ENCODE peak calls at places on chromosomes 12 and 14, in seven cellular contexts. E, H, D, P, V, C and S are unnamed samples.

GRCh38 chr12:105444050-105444808 is 113.7 kb downstream of the C12orf75 start:
- DNase-seq in E (no peak), H (no peak), D (no peak), P (no peak), V (no peak), C (no peak), S (no peak)

GRCh38 chr12:131460516-131460915 is 250.4 kb upstream of the SFSWAP start:
- DNase-seq in E (no peak), H (no peak), D (no peak), P (peak; percentile 4), V (no peak), C (no peak), S (no peak)

GRCh38 chr12:103175625-103176024 is 218.2 kb downstream of the ASCL1 start:
- DNase-seq in E (no peak), H (no peak), D (no peak), P (no peak), V (no peak), C (no peak), S (no peak)

GRCh38 chr14:69318901-69319475 is 59.0 kb downstream of the GALNT16 start:
- DNase-seq in E (no peak), H (no peak), D (no peak), P (no peak), V (no peak), C (no peak), S (no peak)

GRCh38 chr14:59964251-59965007 is 44.5 kb downstream of the LRRC9 start:
- DNase-seq in E (no peak), H (no peak), D (no peak), P (no peak), V (peak; percentile 7), C (no peak), S (no peak)

GRCh38 chr14:92513204-92513965 is at the start of gene RIN3:
- DNase-seq in E (peak; percentile 77), H (peak; percentile 66), D (no peak), P (no peak), V (peak; percentile 69), C (peak; percentile 31), S (no peak)

GRCh38 chr14:68199465-68200145 is 380.0 kb downstream of the RAD51B start:
- DNase-seq in E (peak; percentile 34), H (peak; percentile 16), D (no peak), P (peak; percentile 50), V (no peak), C (peak; percentile 67), S (no peak)

GRCh38 chr12:109999983-110000505 is 814 bp downstream of the ANKRD13A start:
- DNase-seq in E (no peak), H (no peak), D (no peak), P (peak; percentile 35), V (peak; percentile 19), C (peak; percentile 21), S (no peak)

GRCh38 chr12:131860472-131861260 is 32.5 kb downstream of the MMP17 start:
- DNase-seq in E (peak; percentile 61), H (peak; percentile 49), D (no peak), P (peak; percentile 49), V (no peak), C (peak; percentile 21), S (no peak)

GRCh38 chr12:69309461-69309860 is 38.7 kb upstream of the LYZ start:
- DNase-seq in E (no peak), H (no peak), D (no peak), P (no peak), V (no peak), C (no peak), S (no peak)

GRCh38 chr12:104828015-104828414 is 130.1 kb downstream of the SLC41A2 start:
- DNase-seq in E (peak; percentile 56), H (peak; percentile 48), D (no peak), P (no peak), V (no peak), C (no peak), S (no peak)

GRCh38 chr12:75994069-75994740 is 37.4 kb downstream of the PHLDA1 start:
- DNase-seq in E (no peak), H (no peak), D (no peak), P (no peak), V (no peak), C (no peak), S (no peak)

GRCh38 chr12:127060310-127060847 is 1206.6 kb upstream of the TMEM132C start:
- DNase-seq in E (no peak), H (no peak), D (no peak), P (no peak), V (no peak), C (no peak), S (no peak)

GRCh38 chr12:76451528-76451927 is 103.3 kb upstream of the BBS10 start:
- DNase-seq in E (no peak), H (no peak), D (no peak), P (no peak), V (no peak), C (no peak), S (no peak)

GRCh38 chr12:25970082-25970481 is 11.6 kb downstream of the RASSF8 start:
- DNase-seq in E (no peak), H (no peak), D (no peak), P (no peak), V (no peak), C (no peak), S (no peak)

GRCh38 chr12:104747956-104748355 is 210.1 kb downstream of the SLC41A2 start:
- DNase-seq in E (no peak), H (no peak), D (no peak), P (no peak), V (no peak), C (no peak), S (no peak)

GRCh38 chr14:41137741-41138140 is 468.9 kb upstream of the LRFN5 start:
- DNase-seq in E (no peak), H (no peak), D (no peak), P (no peak), V (no peak), C (no peak), S (no peak)

GRCh38 chr12:111417290-111417689 is 11.6 kb downstream of the SH2B3 start:
- DNase-seq in E (no peak), H (no peak), D (no peak), P (no peak), V (no peak), C (no peak), S (no peak)

GRCh38 chr12:104454997-104455396 is 1.8 kb upstream of the CHST11 start:
- DNase-seq in E (no peak), H (no peak), D (no peak), P (no peak), V (no peak), C (no peak), S (no peak)

GRCh38 chr14:55333785-55334485 is 62.7 kb downstream of the FBXO34 start:
- DNase-seq in E (no peak), H (no peak), D (no peak), P (no peak), V (no peak), C (no peak), S (no peak)

GRCh38 chr12:54612216-54612750 is 22.4 kb downstream of the LACRT start:
- DNase-seq in E (no peak), H (no peak), D (no peak), P (no peak), V (no peak), C (no peak), S (no peak)

GRCh38 chr12:20830456-20830855 is 20.0 kb downstream of the SLCO1B3 start:
- DNase-seq in E (no peak), H (no peak), D (no peak), P (no peak), V (no peak), C (no peak), S (no peak)

GRCh38 chr14:100616854-100617714 is 29.9 kb upstream of the BEGAIN start:
- DNase-seq in E (peak; percentile 14), H (no peak), D (no peak), P (no peak), V (no peak), C (no peak), S (no peak)

GRCh38 chr12:95796225-95796981 is 5.8 kb upstream of the NTN4 start:
- DNase-seq in E (no peak), H (no peak), D (no peak), P (no peak), V (no peak), C (no peak), S (no peak)

DNA sequence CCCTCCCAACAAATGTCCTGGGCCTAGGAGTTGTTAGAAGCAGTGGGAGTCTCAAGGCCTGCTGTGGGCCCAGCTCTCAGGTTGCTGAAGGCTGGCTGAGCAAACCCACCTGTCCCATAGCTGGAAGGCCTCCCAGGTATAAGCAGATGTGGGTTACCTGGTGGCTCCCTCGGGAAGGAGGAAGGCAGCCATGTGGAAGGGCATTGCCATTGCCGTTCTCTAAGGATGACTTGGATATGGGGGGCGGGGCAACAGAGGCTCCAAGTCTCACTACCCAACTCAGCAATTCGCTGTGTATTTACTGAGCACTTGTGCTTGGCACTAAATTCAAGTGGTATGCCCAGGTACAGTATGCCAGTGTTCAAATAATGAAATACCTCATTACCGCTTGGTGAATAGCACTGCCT is 23.4 kb downstream of the HSPB8 start:
- DNase-seq in E (no peak), H (no peak), D (no peak), P (no peak), V (no peak), C (no peak), S (no peak)
- H3K27ac ChIP-seq in E (peak overlapping the region; percentile 78), H (no peak overlapping the region), D (peak overlapping the region; percentile 86), P (no peak overlapping the region), V (no peak overlapping the region), C (no peak overlapping the region), S (no peak overlapping the region)

GRCh38 chr12:113931517-113931916 is 34.6 kb downstream of the RBM19 start:
- DNase-seq in E (no peak), H (no peak), D (no peak), P (no peak), V (no peak), C (no peak), S (no peak)
- H3K27ac ChIP-seq in E (no peak overlapping the region), H (peak overlapping the region; percentile 23), D (no peak overlapping the region), P (no peak overlapping the region), V (no peak overlapping the region), C (no peak overlapping the region), S (no peak overlapping the region)

GRCh38 chr12:12399161-12399560 is 42.3 kb downstream of the BORCS5 start:
- DNase-seq in E (no peak), H (no peak), D (no peak), P (no peak), V (no peak), C (no peak), S (no peak)
- H3K27ac ChIP-seq in E (peak overlapping the region; percentile 51), H (peak overlapping the region; percentile 46), D (peak overlapping the region; percentile 42), P (peak overlapping the region; percentile 60), V (no peak overlapping the region), C (no peak overlapping the region), S (peak overlapping the region; percentile 52)

GRCh38 chr12:116534341-116535121 is 24.6 kb upstream of the MAP1LC3B2 start:
- DNase-seq in E (no peak), H (no peak), D (no peak), P (no peak), V (no peak), C (no peak), S (no peak)
- H3K27ac ChIP-seq in E (peak overlapping the region; percentile 41), H (peak overlapping the region; percentile 71), D (peak overlapping the region; percentile 89), P (peak overlapping the region; percentile 83), V (peak overlapping the region; percentile 56), C (peak overlapping the region; percentile 6), S (peak overlapping the region; percentile 81)